ENCODE peak calls at places on chromosomes 7 and 10, in nine cellular contexts. B is WTC11, Q is cardiac septum, F is T-helper 9 cell, L is ovary, V is iPS-NIHi11, I is pancreas, Z is choroid plexus epithelial cell, Y is HL-60. H is an unnamed sample.

GRCh38 chr7:81624650-81625310 is 145.1 kb downstream of the HGF start:
- DNase-seq in V (no peak), F (no peak), B (no peak), Z (peak), L (no peak), Q (no peak), Y (no peak), I (no peak), H (no peak)

GRCh38 chr7:33346055-33346454 is 216.7 kb downstream of the BBS9 start:
- DNase-seq in L (no peak), V (no peak), I (no peak), Y (no peak), F (no peak), B (no peak), Z (no peak), Q (no peak), H (no peak)

GRCh38 chr10:12056758-12057157 is 12.0 kb upstream of the DHTKD1 start:
- DNase-seq in Z (no peak), L (no peak), Y (no peak), I (peak), F (no peak), Q (no peak), V (no peak), B (no peak), H (no peak)

GRCh38 chr7:155280446-155281410 is 16.9 kb upstream of the INSIG1 start:
- DNase-seq in F (no peak), I (no peak), Z (no peak), L (no peak), V (no peak), Q (no peak), B (no peak), Y (no peak), H (no peak)

GRCh38 chr7:133201470-133201869 is 51.4 kb upstream of the EXOC4 start:
- DNase-seq in B (no peak), I (no peak), Y (no peak), F (no peak), Z (no peak), Q (no peak), L (no peak), V (no peak), H (no peak)

GRCh38 chr10:107834706-107835105 is 670.2 kb upstream of the SORCS1 start:
- DNase-seq in L (no peak), V (no peak), I (no peak), Y (no peak), Z (no peak), F (no peak), Q (no peak), B (no peak), H (no peak)

GRCh38 chr10:130218936-130219335 is 82.7 kb downstream of the GLRX3 start:
- DNase-seq in Q (peak), V (no peak), B (no peak), L (no peak), I (no peak), F (no peak), Y (no peak), Z (no peak), H (no peak)

GRCh38 chr10:130848855-130849254 is 462.7 kb downstream of the TCERG1L start:
- DNase-seq in Q (no peak), V (no peak), F (no peak), B (no peak), Y (no peak), L (no peak), Z (no peak), I (no peak), H (no peak)

GRCh38 chr7:143391462-143392404 is 10.6 kb downstream of the ZYX start:
- DNase-seq in V (no peak), I (no peak), L (peak), Z (peak), B (no peak), Q (peak), Y (no peak), F (no peak), H (no peak)

GRCh38 chr7:2082357-2083038 is 150.2 kb downstream of the MAD1L1 start:
- DNase-seq in I (no peak), Z (peak), V (peak), Y (no peak), F (no peak), Q (no peak), B (no peak), L (peak), H (no peak)

GRCh38 chr7:106773228-106773627 is 91.9 kb upstream of the PIK3CG start:
- DNase-seq in Q (no peak), V (no peak), Y (no peak), Z (no peak), I (no peak), B (no peak), L (no peak), F (no peak), H (peak)

GRCh38 chr10:132421377-132422168 is 24.6 kb downstream of the PWWP2B start:
- DNase-seq in I (peak), V (peak), F (no peak), L (peak), Y (peak), B (no peak), Z (peak), Q (peak), H (peak)

GRCh38 chr7:102106625-102107024 is 180.0 kb upstream of the SH2B2 start:
- DNase-seq in F (no peak), L (no peak), B (no peak), V (no peak), Q (peak), Z (no peak), I (no peak), Y (no peak), H (no peak)

GRCh38 chr10:93991596-93992284 is 2.0 kb upstream of the PLCE1 start:
- DNase-seq in I (peak), V (peak), F (no peak), Q (peak), Z (peak), L (peak), Y (no peak), B (peak), H (peak)

GRCh38 chr7:45609180-45609579 is 35.0 kb downstream of the ADCY1 start:
- DNase-seq in B (no peak), F (no peak), Q (no peak), Z (no peak), I (no peak), V (no peak), Y (no peak), L (no peak), H (no peak)

GRCh38 chr10:76127984-76128589 is 696.7 kb downstream of the LRMDA start:
- DNase-seq in F (no peak), Y (no peak), I (no peak), Q (no peak), L (peak), B (no peak), V (no peak), Z (no peak), H (no peak)

GRCh38 chr7:74403521-74404387 is 50.0 kb upstream of the GTF2IRD1 start:
- DNase-seq in Y (no peak), Z (no peak), V (no peak), I (no peak), F (no peak), L (no peak), B (no peak), Q (no peak), H (no peak)

GRCh38 chr7:97116308-97116707 is 1.2 kb upstream of the SDHAF3 start:
- DNase-seq in Y (peak), I (no peak), V (no peak), B (no peak), L (no peak), F (no peak), Z (no peak), Q (no peak), H (no peak)

GRCh38 chr10:77247076-77247561 is 390.5 kb downstream of the KCNMA1 start:
- DNase-seq in F (no peak), Y (no peak), V (no peak), L (no peak), I (peak), B (no peak), Z (peak), Q (no peak), H (no peak)

H was measured in neural progenitor cell.